ENCODE peak calls at places on chromosomes 2 and 18, in seven cellular contexts. W, Q, P, Z, N, O and E are unnamed samples.

GRCh38 chr2:239298126-239298804 is 102.6 kb downstream of the HDAC4 start:
- DNase-seq in W (no peak), Q (peak; percentile 77), P (peak; percentile 27), Z (no peak), N (no peak), O (peak; percentile 84), E (no peak)

GRCh38 chr2:88549616-88550292 is 77.5 kb downstream of the EIF2AK3 start:
- DNase-seq in W (no peak), Q (no peak), P (no peak), Z (peak; percentile 25), N (no peak), O (no peak), E (no peak)

GRCh38 chr2:167844714-167845530 is 402.5 kb downstream of the STK39 start:
- DNase-seq in W (no peak), Q (peak; percentile 1), P (no peak), Z (no peak), N (peak; percentile 48), O (no peak), E (peak; percentile 74)

GRCh38 chr2:88307817-88308216 is 137.7 kb downstream of the THNSL2 start:
- DNase-seq in W (peak; percentile 60), Q (peak; percentile 21), P (no peak), Z (no peak), N (peak; percentile 25), O (no peak), E (peak; percentile 17)

GRCh38 chr2:57962861-57963260 is 83.7 kb upstream of the VRK2 start:
- DNase-seq in W (no peak), Q (no peak), P (no peak), Z (no peak), N (no peak), O (no peak), E (no peak)

GRCh38 chr18:28088477-28088876 is 88.5 kb downstream of the CDH2 start:
- DNase-seq in W (no peak), Q (no peak), P (no peak), Z (no peak), N (peak; percentile 86), O (no peak), E (no peak)

GRCh38 chr2:219444566-219445091 is 10.0 kb downstream of the SPEG start:
- DNase-seq in W (no peak), Q (no peak), P (no peak), Z (no peak), N (no peak), O (no peak), E (no peak)

GRCh38 chr2:104976603-104977120 is 61.2 kb upstream of the MRPS9 start:
- DNase-seq in W (peak; percentile 56), Q (peak; percentile 5), P (no peak), Z (no peak), N (peak; percentile 50), O (peak; percentile 7), E (no peak)

GRCh38 chr2:126315840-126316239 is 340.1 kb upstream of the GYPC start:
- DNase-seq in W (no peak), Q (no peak), P (no peak), Z (no peak), N (no peak), O (no peak), E (no peak)

GRCh38 chr18:14577971-14578370 is 34.6 kb upstream of the POTEC start:
- DNase-seq in W (no peak), Q (no peak), P (no peak), Z (no peak), N (no peak), O (no peak), E (no peak)

GRCh38 chr18:21361297-21361880 is 119.4 kb downstream of the GREB1L start:
- DNase-seq in W (no peak), Q (no peak), P (no peak), Z (no peak), N (no peak), O (no peak), E (no peak)

GRCh38 chr2:217052856-217053577 is 193.2 kb upstream of the TNP1 start:
- DNase-seq in W (no peak), Q (no peak), P (no peak), Z (no peak), N (no peak), O (no peak), E (no peak)

GRCh38 chr2:223187256-223187655 is 135.3 kb downstream of the KCNE4 start:
- DNase-seq in W (no peak), Q (no peak), P (no peak), Z (no peak), N (no peak), O (no peak), E (no peak)

GRCh38 chr2:233354971-233355574 is 779 bp downstream of the DGKD start:
- DNase-seq in W (peak; percentile 28), Q (peak; percentile 18), P (peak; percentile 61), Z (no peak), N (no peak), O (no peak), E (peak; percentile 30)

GRCh38 chr2:124798551-124798950 is 773.5 kb downstream of the CNTNAP5 start:
- DNase-seq in W (no peak), Q (no peak), P (no peak), Z (no peak), N (no peak), O (no peak), E (no peak)

GRCh38 chr2:144240656-144241339 is 279.1 kb downstream of the ZEB2 start:
- DNase-seq in W (no peak), Q (no peak), P (no peak), Z (no peak), N (no peak), O (peak; percentile 77), E (no peak)

GRCh38 chr2:97739893-97740245 is 26.5 kb downstream of the ZAP70 start:
- DNase-seq in W (no peak), Q (no peak), P (no peak), Z (no peak), N (no peak), O (no peak), E (no peak)

GRCh38 chr2:171132086-171132485 is 28.6 kb downstream of the TLK1 start:
- DNase-seq in W (no peak), Q (no peak), P (no peak), Z (no peak), N (no peak), O (no peak), E (no peak)

GRCh38 chr2:10584843-10585475 is 104.8 kb downstream of the NOL10 start:
- DNase-seq in W (no peak), Q (no peak), P (no peak), Z (no peak), N (no peak), O (no peak), E (no peak)

GRCh38 chr2:11417946-11418585 is 47.9 kb downstream of the E2F6 start:
- DNase-seq in W (peak; percentile 42), Q (no peak), P (no peak), Z (no peak), N (no peak), O (no peak), E (no peak)

GRCh38 chr18:8751692-8752091 is 46.3 kb downstream of the MTCL1 start:
- DNase-seq in W (no peak), Q (no peak), P (no peak), Z (no peak), N (no peak), O (no peak), E (no peak)

GRCh38 chr18:832085-832681 is 20.1 kb upstream of the YES1 start:
- DNase-seq in W (peak; percentile 83), Q (no peak), P (no peak), Z (no peak), N (no peak), O (peak; percentile 51), E (peak; percentile 38)